ENCODE peak calls at places on chromosomes 11 and 22, in five cellular contexts. I is NB4, R is left ventricle myocardium inferior, T is coronary artery, P is brain microvascular endothelial cell. E is an unnamed sample.

GRCh38 chr11:2794419-2794795 is 91.2 kb downstream of the CDKN1C start:
- DNase-seq in I (peak; percentile 70), T (peak; percentile 68), P (no peak), R (peak; percentile 9), E (no peak)

GRCh38 chr11:59112494-59112893 is 5.5 kb downstream of the FAM111B start:
- DNase-seq in R (no peak), I (no peak), P (no peak), T (no peak), E (no peak)

GRCh38 chr22:35986085-35986484 is 42.5 kb downstream of the RBFOX2 start:
- DNase-seq in T (no peak), P (peak; percentile 21), I (no peak), R (no peak), E (peak; percentile 77)

GRCh38 chr11:128157423-128158298 is 429.7 kb downstream of the ETS1 start:
- DNase-seq in T (no peak), R (no peak), P (peak; percentile 66), I (peak; percentile 78), E (peak; percentile 73)

GRCh38 chr11:57294225-57295131 is 30.3 kb downstream of the TNKS1BP1 start:
- DNase-seq in P (no peak), T (no peak), R (no peak), I (no peak), E (peak; percentile 90)

GRCh38 chr22:31122532-31123291 is at the start of gene INPP5J:
- DNase-seq in R (peak; percentile 59), I (no peak), T (no peak), P (peak; percentile 45), E (peak; percentile 15)

GRCh38 chr22:35521358-35522264 is 19.0 kb upstream of the RASD2 start:
- DNase-seq in P (no peak), R (no peak), I (no peak), T (no peak), E (no peak)

GRCh38 chr11:45665206-45665932 is at the start of gene CHST1:
- DNase-seq in T (no peak), R (peak; percentile 70), I (peak; percentile 24), P (no peak), E (no peak)

GRCh38 chr22:48554893-48555552 is 1272.7 kb downstream of the BRD1 start:
- DNase-seq in I (no peak), T (no peak), R (no peak), P (no peak), E (no peak)

GRCh38 chr22:43289551-43289963 is 53.6 kb downstream of the SCUBE1 start:
- DNase-seq in R (no peak), I (no peak), P (no peak), T (no peak), E (no peak)

GRCh38 chr11:76574406-76574805 is 96.1 kb downstream of the LRRC32 start:
- DNase-seq in T (no peak), I (no peak), R (no peak), P (peak; percentile 67), E (no peak)

GRCh38 chr22:26399288-26399687 is 29.8 kb upstream of the ASPHD2 start:
- DNase-seq in R (no peak), I (no peak), T (no peak), P (no peak), E (no peak)

GRCh38 chr11:103988595-103988969 is 47.9 kb upstream of the DDI1 start:
- DNase-seq in P (peak; percentile 60), T (no peak), I (no peak), R (no peak), E (peak; percentile 37)

GRCh38 chr11:122486793-122487495 is 168.6 kb upstream of the UBASH3B start:
- DNase-seq in I (peak; percentile 34), T (no peak), R (no peak), P (peak; percentile 2), E (no peak)

GRCh38 chr11:57424802-57425564 is 1.9 kb downstream of the SLC43A3 start:
- DNase-seq in I (peak; percentile 99), P (peak; percentile 87), R (peak; percentile 61), T (peak; percentile 87), E (peak; percentile 54)

GRCh38 chr11:105960252-105961245 is 61.5 kb downstream of the MSANTD4 start:
- DNase-seq in P (no peak), I (no peak), T (no peak), R (no peak), E (no peak)

GRCh38 chr11:122784325-122785155 is 53.8 kb upstream of the CRTAM start:
- DNase-seq in R (no peak), T (no peak), P (peak; percentile 94), I (no peak), E (peak; percentile 70)

GRCh38 chr11:72511393-72512047 is 77.2 kb upstream of the CLPB start:
- DNase-seq in R (no peak), P (peak; percentile 20), I (no peak), T (no peak), E (no peak)

GRCh38 chr22:22735695-22736611 is 91.5 kb downstream of the GGTLC2 start:
- DNase-seq in T (no peak), I (no peak), P (no peak), R (no peak), E (no peak)

GRCh38 chr11:2460540-2461252 is 15.9 kb downstream of the KCNQ1 start:
- DNase-seq in P (no peak), T (peak; percentile 65), R (no peak), I (no peak), E (no peak)

GRCh38 chr11:8092587-8093424 is 11.8 kb downstream of the TUB start:
- DNase-seq in P (peak; percentile 72), T (peak; percentile 72), I (peak; percentile 51), R (peak; percentile 48), E (peak; percentile 31)

GRCh38 chr11:35950082-35950481 is 6.2 kb downstream of the LDLRAD3 start:
- DNase-seq in I (no peak), T (no peak), R (no peak), P (no peak), E (no peak)

GRCh38 chr11:83070878-83071640 is 638 bp downstream of the RAB30 start:
- DNase-seq in P (no peak), R (peak; percentile 50), T (peak; percentile 81), I (no peak), E (no peak)

GRCh38 chr22:40499187-40499753 is 128.9 kb downstream of the SGSM3 start:
- DNase-seq in T (no peak), R (no peak), I (peak; percentile 74), P (peak; percentile 97), E (peak; percentile 95)

GRCh38 chr22:36762687-36763260 is 13.1 kb downstream of the IFT27 start:
- DNase-seq in R (peak; percentile 74), T (peak; percentile 59), I (no peak), P (no peak), E (no peak)

GRCh38 chr11:73403541-73403940 is 27.3 kb downstream of the RELT start:
- DNase-seq in I (no peak), P (no peak), R (no peak), T (no peak), E (no peak)

GRCh38 chr22:28994522-28994921 is 67.1 kb downstream of the C22orf31 start:
- DNase-seq in T (no peak), P (no peak), I (no peak), R (no peak), E (no peak)

GRCh38 chr22:37231406-37232139 is 12.5 kb downstream of the RAC2 start:
- DNase-seq in P (no peak), T (no peak), R (no peak), I (no peak), E (no peak)

GRCh38 chr22:46103664-46104063 is 46.7 kb upstream of the PPARA start:
- DNase-seq in I (no peak), P (no peak), R (no peak), T (no peak), E (no peak)
- H3K4me3 ChIP-seq in I (no peak overlapping the region), P (no peak overlapping the region), R (peak overlapping the region; percentile 33), T (peak overlapping the region; percentile 20), E (no peak overlapping the region)

GRCh38 chr11:133966924-133967598 is 10.3 kb upstream of the IGSF9B start:
- DNase-seq in I (peak; percentile 39), T (no peak), R (peak; percentile 70), P (no peak), E (no peak)
- TF ChIP-seq CTCF in I (peak; percentile 35), T (no peak), R (peak; percentile 78), P (peak; percentile 15), E (peak; percentile 10)

GRCh38 chr11:65487467-65488272 is 11.2 kb upstream of the MALAT1 start:
- DNase-seq in I (peak; percentile 66), R (peak; percentile 99), P (peak; percentile 100), T (peak; percentile 100), E (peak; percentile 100)
- H3K4me3 ChIP-seq in I (no peak overlapping the region), R (peak overlapping the region; percentile 42), P (peak overlapping the region; percentile 3), T (peak overlapping the region; percentile 42), E (peak overlapping the region; percentile 21)

GRCh38 chr11:101880208-101880607 is 34.6 kb upstream of the CEP126 start:
- DNase-seq in I (peak; percentile 63), P (peak; percentile 49), T (no peak), R (no peak), E (peak; percentile 65)
- TF ChIP-seq CTCF in I (peak; percentile 39), P (peak; percentile 68), T (no peak), R (no peak), E (peak; percentile 54)

GRCh38 chr11:116446048-116446399 is 326.8 kb downstream of the BUD13 start:
- DNase-seq in T (no peak), P (no peak), R (no peak), I (no peak), E (no peak)
- H3K4me3 ChIP-seq in T (no peak overlapping the region), P (no peak overlapping the region), R (no peak overlapping the region), I (no peak overlapping the region), E (no peak overlapping the region)

DNA sequence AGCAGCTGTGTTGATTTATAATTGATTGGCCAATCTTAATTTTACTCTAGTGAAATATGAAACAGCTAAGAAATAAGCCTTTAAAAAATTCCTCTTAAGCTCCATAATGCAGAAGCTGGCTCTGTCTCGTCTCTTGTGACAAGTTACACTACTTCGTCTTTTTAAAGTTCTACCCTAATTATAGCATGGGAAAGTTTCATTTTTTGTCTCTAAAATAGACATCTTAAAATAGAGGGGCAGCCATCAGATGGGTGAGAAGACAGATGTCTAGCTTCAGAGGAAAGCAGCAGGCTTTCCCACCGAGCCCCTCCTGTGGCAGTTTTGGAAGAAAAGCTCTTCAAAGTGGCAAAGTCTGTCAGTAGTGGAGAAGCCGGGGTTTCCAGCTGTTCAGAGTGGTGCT is 39.5 kb downstream of the XRRA1 start:
- DNase-seq in P (no peak), T (no peak), I (no peak), R (no peak), E (no peak)
- TF ChIP-seq CTCF in P (no peak), T (no peak), I (no peak), R (no peak), E (no peak)